ENCODE peak calls at places on chromosomes 6 and 20, in eight cellular contexts. M is neuronal stem cell; L is hepatocyte; R is mammary epithelial cell; A is suprapubic skin; U is Peyer's patch; X is left ventricle myocardium inferior; C is naive thymus-derived CD4-positive, alpha-beta T cell. Q is an unnamed sample. For H3K27me3, the result is how much of the 10 kb centered on the place peaks cover.

GRCh38 chr6:143027058-143027457 is 33.6 kb upstream of the AIG1 start:
- DNase-seq in M (peak), L (peak), R (no peak), A (no peak), U (peak), X (peak), C (no peak), Q (peak)

GRCh38 chr6:10316327-10316726 is 98.5 kb downstream of the TFAP2A start:
- DNase-seq in M (no peak), L (peak), R (peak), A (no peak), U (no peak), X (no peak), C (no peak), Q (no peak)

GRCh38 chr6:110548124-110548847 is 71.9 kb upstream of the SLC22A16 start:
- DNase-seq in M (no peak), L (no peak), R (no peak), A (no peak), U (no peak), X (no peak), C (no peak), Q (no peak)

GRCh38 chr20:18523066-18523465 is 15.3 kb downstream of the SEC23B start:
- DNase-seq in M (no peak), L (no peak), R (no peak), A (no peak), U (no peak), X (no peak), C (no peak), Q (no peak)

GRCh38 chr20:24637941-24638340 is 168.5 kb downstream of the SYNDIG1 start:
- DNase-seq in M (no peak), L (no peak), R (no peak), A (no peak), U (no peak), X (no peak), C (no peak), Q (no peak)

GRCh38 chr6:151998784-151999183 is 191.3 kb downstream of the ESR1 start:
- DNase-seq in M (no peak), L (no peak), R (no peak), A (no peak), U (no peak), X (no peak), C (no peak), Q (no peak)

GRCh38 chr20:50467618-50468373 is 42.4 kb upstream of the PTPN1 start:
- DNase-seq in M (no peak), L (no peak), R (peak), A (no peak), U (peak), X (no peak), C (no peak), Q (peak)

GRCh38 chr6:75098709-75099108 is 107.1 kb downstream of the COL12A1 start:
- DNase-seq in M (no peak), L (peak), R (peak), A (no peak), U (peak), X (peak), C (no peak), Q (no peak)

GRCh38 chr20:17233621-17234020 is 6.8 kb downstream of the PCSK2 start:
- DNase-seq in M (no peak), L (no peak), R (no peak), A (no peak), U (no peak), X (no peak), C (no peak), Q (no peak)

GRCh38 chr6:24855389-24856245 is 56.9 kb upstream of the ARMH2 start:
- DNase-seq in M (peak), L (peak), R (peak), A (peak), U (peak), X (peak), C (peak), Q (peak)

GRCh38 chr6:163404825-163405265 is 9.7 kb upstream of the QKI start:
- DNase-seq in M (no peak), L (no peak), R (no peak), A (peak), U (no peak), X (no peak), C (no peak), Q (no peak)

GRCh38 chr20:621115-621756 is 11.1 kb upstream of the TCF15 start:
- DNase-seq in M (no peak), L (no peak), R (no peak), A (no peak), U (no peak), X (no peak), C (no peak), Q (no peak)
- H3K27me3 ChIP-seq in M (under half), L (under half), R (under half), A (half or more), U (under half), X (under half), C (under half), Q (under half)

DNA sequence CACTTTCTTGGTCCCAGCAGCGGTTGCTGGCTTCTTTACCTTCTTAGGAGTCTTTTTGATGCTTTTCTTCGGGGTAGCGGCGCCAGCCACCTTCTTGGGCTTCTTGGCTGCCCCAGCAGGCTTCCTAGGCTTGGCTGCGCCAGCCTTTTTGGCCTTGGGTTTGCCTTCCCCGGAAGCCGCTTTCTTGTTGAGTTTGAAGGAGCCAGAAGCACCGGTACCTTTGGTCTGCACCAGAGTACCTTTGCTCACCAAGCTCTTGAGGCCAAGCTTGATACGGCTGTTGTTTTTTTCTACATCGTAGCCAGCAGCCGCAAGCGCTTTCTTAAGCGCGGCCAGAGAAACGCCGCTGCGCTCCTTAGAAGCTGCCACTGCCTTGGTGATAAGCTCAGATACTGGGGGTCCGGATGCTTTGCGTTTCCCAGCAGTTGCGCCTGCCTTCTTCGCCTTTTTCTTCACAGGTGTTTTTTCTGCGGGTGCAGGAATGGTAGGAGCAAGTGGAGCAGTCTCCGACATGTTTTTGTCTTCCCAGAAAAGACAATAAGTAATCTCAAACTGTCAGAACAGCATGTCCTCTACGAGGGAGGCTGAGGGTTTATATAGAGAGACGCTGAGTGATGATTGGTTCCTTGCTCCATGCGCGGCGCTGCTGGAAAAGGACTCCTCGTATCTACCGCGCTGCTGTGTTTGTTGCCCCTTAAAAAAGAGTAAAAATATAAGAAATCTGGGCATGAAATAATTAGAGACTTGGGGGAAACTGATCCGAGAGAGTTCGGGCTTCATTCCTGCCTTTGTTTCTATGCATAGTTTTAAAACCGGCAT is 130.4 kb upstream of the BTN3A2 start:
- DNase-seq in M (no peak), L (peak), R (peak), A (no peak), U (peak), X (no peak), C (peak), Q (peak)
- H3K27me3 ChIP-seq in M (under half), L (under half), R (under half), A (under half), U (under half), X (half or more), C (under half), Q (under half)

DNA sequence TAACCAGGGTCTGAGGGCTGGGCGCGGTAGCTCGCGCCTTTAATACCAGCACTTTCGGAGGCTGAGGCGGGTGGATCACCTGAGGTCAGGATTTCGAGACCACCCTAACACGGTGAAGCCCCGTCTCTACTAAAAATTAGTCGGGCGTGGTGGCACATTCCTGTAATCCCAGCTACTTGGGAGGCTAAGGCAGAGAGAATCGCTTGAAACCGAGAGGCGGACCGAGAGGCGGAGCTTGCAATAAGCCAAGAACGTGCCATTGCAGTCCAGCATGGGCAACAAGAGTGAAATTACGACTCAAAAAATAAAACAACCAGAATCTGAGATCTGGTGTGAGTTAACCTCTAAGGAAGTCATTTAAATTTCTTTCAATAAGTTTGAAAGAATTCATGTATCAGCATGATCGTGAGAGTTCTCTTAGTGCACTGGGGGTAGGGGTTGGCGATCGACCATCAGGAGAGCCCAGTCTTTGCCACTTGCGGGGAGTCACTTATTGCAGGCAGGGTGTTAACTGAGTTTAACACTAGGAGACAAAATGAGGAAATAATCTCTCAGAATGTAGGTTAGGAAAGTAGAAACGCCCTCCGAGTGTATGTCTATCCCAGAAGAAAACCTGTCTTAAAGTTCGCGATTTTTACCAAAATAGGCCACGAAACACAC is 206.5 kb upstream of the ZNF184 start:
- DNase-seq in M (no peak), L (no peak), R (no peak), A (no peak), U (no peak), X (no peak), C (no peak), Q (no peak)
- H3K27me3 ChIP-seq in M (under half), L (half or more), R (under half), A (half or more), U (under half), X (half or more), C (under half), Q (under half)

DNA sequence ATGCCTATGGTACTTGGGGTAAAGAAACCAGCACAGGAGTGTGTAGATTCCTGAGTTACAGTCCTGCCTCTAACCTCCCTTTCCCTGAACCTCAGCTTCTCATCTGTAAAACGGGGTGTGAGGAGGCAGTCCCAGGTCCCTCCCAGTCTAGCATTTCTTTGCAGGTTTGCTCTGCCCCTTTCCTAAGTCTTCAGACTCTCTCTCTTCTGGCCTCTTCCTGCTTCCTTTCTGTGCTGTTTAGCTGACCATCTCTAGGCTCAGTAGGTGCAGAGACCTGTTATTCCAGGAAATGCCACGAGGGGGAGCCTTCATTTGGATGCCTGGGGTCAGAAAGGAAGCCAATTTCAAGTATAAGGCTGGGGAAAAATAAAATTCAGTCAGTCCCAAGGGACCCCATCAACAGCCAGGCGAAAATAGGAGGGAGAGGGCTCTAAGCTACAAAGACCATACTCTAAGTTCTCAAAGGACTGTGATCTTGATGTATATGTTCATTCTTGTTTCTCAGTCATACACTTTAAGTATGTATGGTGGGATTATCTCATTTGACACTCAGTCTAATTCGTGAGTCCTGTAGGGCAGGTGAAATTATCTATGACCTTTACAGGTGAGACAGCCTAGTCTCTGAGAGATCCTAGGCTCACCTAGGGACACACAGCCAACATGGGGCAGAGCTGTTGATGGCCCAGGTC is 89.1 kb downstream of the NCR2 start:
- DNase-seq in M (peak), L (peak), R (peak), A (peak), U (peak), X (peak), C (peak), Q (peak)
- H3K27me3 ChIP-seq in M (half or more), L (under half), R (under half), A (under half), U (under half), X (half or more), C (under half), Q (under half)

GRCh38 chr20:64246616-64247311 is 8.8 kb upstream of the PCMTD2 start:
- DNase-seq in M (no peak), L (no peak), R (no peak), A (peak), U (no peak), X (no peak), C (no peak), Q (no peak)
- H3K27me3 ChIP-seq in M (under half), L (under half), R (under half), A (under half), U (under half), X (under half), C (under half), Q (under half)

Q was measured in DND-41.